ENCODE peak calls at places on chromosomes 6 and 20, in ten cellular contexts. J is stomach, N is IMR-90, D is AG04450, P is HCT116, B is esophagus squamous epithelium, T is left ventricle myocardium inferior, K is GM06990, X is Caco-2, M is cardiac muscle cell. E is an unnamed sample.

GRCh38 chr20:60222497-60222896 is 264.3 kb downstream of the CDH26 start:
- DNase-seq in J (no peak), N (no peak), D (no peak), P (no peak), B (no peak), T (no peak), K (no peak), X (no peak), M (no peak), E (no peak)

GRCh38 chr20:49712918-49713778 is 530 bp downstream of the B4GALT5 start:
- DNase-seq in J (peak), N (peak), D (no peak), P (no peak), B (no peak), T (peak), K (peak), X (peak), M (no peak), E (no peak)

GRCh38 chr20:57391439-57392129 is 388 bp downstream of the RBM38 start:
- DNase-seq in J (peak), N (no peak), D (no peak), P (no peak), B (no peak), T (no peak), K (no peak), X (peak), M (peak), E (no peak)

GRCh38 chr20:23524146-23524545 is 33.2 kb downstream of the CST8 start:
- DNase-seq in J (no peak), N (no peak), D (no peak), P (no peak), B (no peak), T (no peak), K (no peak), X (no peak), M (no peak), E (no peak)

GRCh38 chr20:43849496-43850197 is 65.0 kb upstream of the TOX2 start:
- DNase-seq in J (no peak), N (peak), D (peak), P (no peak), B (no peak), T (no peak), K (no peak), X (no peak), M (peak), E (peak)

GRCh38 chr6:5764401-5764955 is 242.2 kb downstream of the NRN1 start:
- DNase-seq in J (no peak), N (peak), D (peak), P (no peak), B (no peak), T (peak), K (no peak), X (no peak), M (peak), E (peak)

GRCh38 chr6:70314240-70314639 is 11.4 kb upstream of the COL9A1 start:
- DNase-seq in J (no peak), N (no peak), D (no peak), P (no peak), B (no peak), T (no peak), K (no peak), X (no peak), M (peak), E (peak)

GRCh38 chr6:68040312-68040778 is 594.7 kb upstream of the ADGRB3 start:
- DNase-seq in J (no peak), N (no peak), D (no peak), P (no peak), B (no peak), T (no peak), K (no peak), X (no peak), M (peak), E (no peak)

GRCh38 chr6:106102967-106103727 is 17.0 kb downstream of the PRDM1 start:
- DNase-seq in J (no peak), N (no peak), D (no peak), P (no peak), B (no peak), T (no peak), K (no peak), X (no peak), M (no peak), E (no peak)

GRCh38 chr6:22569281-22570184 is at the start of gene HDGFL1:
- DNase-seq in J (no peak), N (no peak), D (no peak), P (no peak), B (no peak), T (no peak), K (no peak), X (no peak), M (no peak), E (no peak)

GRCh38 chr20:12827796-12828406 is 180.9 kb upstream of the SPTLC3 start:
- DNase-seq in J (no peak), N (no peak), D (no peak), P (no peak), B (no peak), T (no peak), K (no peak), X (no peak), M (no peak), E (no peak)

GRCh38 chr6:94645191-94645590 is 932.1 kb upstream of the MANEA start:
- DNase-seq in J (no peak), N (no peak), D (no peak), P (no peak), B (no peak), T (no peak), K (no peak), X (no peak), M (no peak), E (no peak)

GRCh38 chr6:158016571-158017383 is 35.1 kb downstream of the SYNJ2 start:
- DNase-seq in J (no peak), N (no peak), D (no peak), P (no peak), B (no peak), T (peak), K (no peak), X (no peak), M (no peak), E (no peak)

GRCh38 chr6:108690326-108691000 is 129.7 kb downstream of the FOXO3 start:
- DNase-seq in J (no peak), N (peak), D (no peak), P (no peak), B (no peak), T (no peak), K (no peak), X (no peak), M (peak), E (peak)

GRCh38 chr20:32762754-32763201 is 593 bp downstream of the DNMT3B start:
- DNase-seq in J (no peak), N (no peak), D (no peak), P (no peak), B (no peak), T (no peak), K (no peak), X (no peak), M (no peak), E (no peak)

GRCh38 chr6:169453221-169453620 is 199.6 kb upstream of the THBS2 start:
- DNase-seq in J (no peak), N (no peak), D (no peak), P (no peak), B (no peak), T (no peak), K (no peak), X (no peak), M (no peak), E (peak)

GRCh38 chr6:169451065-169451840 is 197.6 kb upstream of the THBS2 start:
- DNase-seq in J (no peak), N (no peak), D (no peak), P (no peak), B (no peak), T (no peak), K (no peak), X (no peak), M (peak), E (peak)

GRCh38 chr6:169452869-169453186 is 199.2 kb upstream of the THBS2 start:
- DNase-seq in J (no peak), N (peak), D (no peak), P (no peak), B (no peak), T (no peak), K (no peak), X (no peak), M (no peak), E (peak)

GRCh38 chr6:169454204-169454871 is 200.7 kb upstream of the THBS2 start:
- DNase-seq in J (no peak), N (peak), D (peak), P (no peak), B (no peak), T (no peak), K (no peak), X (peak), M (peak), E (peak)

GRCh38 chr6:169452117-169452868 is 198.6 kb upstream of the THBS2 start:
- DNase-seq in J (peak), N (peak), D (peak), P (peak), B (no peak), T (peak), K (no peak), X (no peak), M (peak), E (peak)
- H3K4me3 ChIP-seq in J (peak), N (peak), D (peak), P (peak), B (peak), T (peak), K (no peak), X (no peak), M (no peak), E (peak)

GRCh38 chr6:129978148-129978916 is 40.0 kb upstream of the L3MBTL3 start:
- DNase-seq in J (no peak), N (no peak), D (no peak), P (no peak), B (no peak), T (no peak), K (no peak), X (no peak), M (no peak), E (no peak)

GRCh38 chr6:129980821-129981220 is 37.6 kb upstream of the L3MBTL3 start:
- DNase-seq in J (no peak), N (no peak), D (no peak), P (no peak), B (no peak), T (no peak), K (no peak), X (no peak), M (no peak), E (peak)

DNA sequence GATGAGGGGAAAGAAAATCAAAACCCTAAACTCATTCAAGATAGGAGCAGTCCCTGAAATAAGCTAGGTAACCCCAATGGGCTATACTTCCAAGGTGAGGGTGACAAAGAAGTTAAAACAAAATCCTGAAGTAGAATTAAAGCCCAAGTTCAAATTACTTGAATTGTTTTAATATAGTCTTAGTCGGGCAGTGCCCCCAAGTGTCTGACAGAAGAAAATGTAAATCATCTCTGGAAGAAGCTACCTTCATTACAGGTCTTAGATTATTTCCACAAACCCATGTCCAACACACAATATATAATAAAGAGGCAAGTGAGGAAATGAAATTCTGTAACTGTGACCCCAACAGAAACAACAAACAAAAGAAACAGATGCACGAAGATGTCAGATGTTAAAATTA is 36.8 kb upstream of the L3MBTL3 start:
- DNase-seq in J (no peak), N (peak), D (no peak), P (peak), B (no peak), T (no peak), K (no peak), X (no peak), M (peak), E (peak)
- TF ChIP-seq CTCF in J (no peak), N (peak), D (peak), P (peak), B (no peak), T (no peak), K (peak), X (peak), M (peak), E (peak)

DNA sequence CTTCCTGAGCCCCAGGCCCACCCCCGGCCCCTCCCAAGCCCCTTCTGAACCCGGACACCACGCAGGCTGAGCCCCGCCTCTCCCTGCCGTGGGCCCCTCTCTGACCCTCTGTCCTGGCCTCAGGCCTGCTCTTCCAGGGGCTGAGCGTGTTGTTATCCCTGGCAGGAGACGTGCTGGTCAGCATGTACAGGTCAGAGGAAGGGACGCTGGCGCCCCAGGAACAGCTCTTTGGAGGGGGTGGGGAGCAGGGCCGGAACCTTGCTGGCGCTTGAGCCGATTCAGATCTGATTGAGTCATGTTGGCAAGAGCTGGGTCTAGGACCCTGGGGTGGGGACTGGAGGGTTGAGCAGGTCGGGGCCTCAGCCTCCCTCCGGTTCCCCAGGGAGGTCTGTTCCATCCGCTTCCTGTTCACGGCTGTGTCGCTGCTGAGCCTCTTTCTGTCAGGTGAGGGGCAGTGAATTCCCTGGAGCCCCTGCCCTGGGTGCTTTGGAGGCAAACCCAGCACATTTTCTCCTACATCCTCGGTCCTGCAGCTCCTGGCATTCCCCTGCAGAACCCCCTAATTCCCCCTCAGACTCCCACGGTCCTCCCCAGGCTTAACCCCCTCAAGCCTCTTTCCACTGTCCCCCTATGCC is 1.9 kb downstream of the SPAG4 start:
- DNase-seq in J (peak), N (peak), D (no peak), P (no peak), B (no peak), T (peak), K (peak), X (peak), M (peak), E (peak)
- H3K4me3 ChIP-seq in J (peak), N (peak), D (peak), P (peak), B (peak), T (peak), K (peak), X (peak), M (peak), E (peak)

GRCh38 chr6:96837138-96837971 is at the start of gene GPR63:
- DNase-seq in J (peak), N (peak), D (peak), P (peak), B (no peak), T (peak), K (peak), X (peak), M (peak), E (peak)
- TF ChIP-seq CTCF in J (no peak), N (no peak), D (no peak), P (no peak), B (no peak), T (no peak), K (no peak), X (no peak), M (no peak), E (no peak)

GRCh38 chr6:34242252-34243130 is 5.8 kb downstream of the HMGA1 start:
- DNase-seq in J (no peak), N (peak), D (no peak), P (no peak), B (no peak), T (no peak), K (no peak), X (no peak), M (no peak), E (peak)

GRCh38 chr6:34241351-34242215 is 4.9 kb downstream of the HMGA1 start:
- DNase-seq in J (no peak), N (no peak), D (no peak), P (no peak), B (no peak), T (no peak), K (no peak), X (no peak), M (no peak), E (no peak)

GRCh38 chr6:34240329-34241248 is 3.9 kb downstream of the HMGA1 start:
- DNase-seq in J (no peak), N (no peak), D (no peak), P (no peak), B (no peak), T (no peak), K (no peak), X (no peak), M (no peak), E (no peak)

GRCh38 chr6:34243901-34244884 is 4.6 kb downstream of the SMIM29 start:
- DNase-seq in J (peak), N (peak), D (peak), P (peak), B (no peak), T (no peak), K (no peak), X (peak), M (peak), E (peak)

DNA sequence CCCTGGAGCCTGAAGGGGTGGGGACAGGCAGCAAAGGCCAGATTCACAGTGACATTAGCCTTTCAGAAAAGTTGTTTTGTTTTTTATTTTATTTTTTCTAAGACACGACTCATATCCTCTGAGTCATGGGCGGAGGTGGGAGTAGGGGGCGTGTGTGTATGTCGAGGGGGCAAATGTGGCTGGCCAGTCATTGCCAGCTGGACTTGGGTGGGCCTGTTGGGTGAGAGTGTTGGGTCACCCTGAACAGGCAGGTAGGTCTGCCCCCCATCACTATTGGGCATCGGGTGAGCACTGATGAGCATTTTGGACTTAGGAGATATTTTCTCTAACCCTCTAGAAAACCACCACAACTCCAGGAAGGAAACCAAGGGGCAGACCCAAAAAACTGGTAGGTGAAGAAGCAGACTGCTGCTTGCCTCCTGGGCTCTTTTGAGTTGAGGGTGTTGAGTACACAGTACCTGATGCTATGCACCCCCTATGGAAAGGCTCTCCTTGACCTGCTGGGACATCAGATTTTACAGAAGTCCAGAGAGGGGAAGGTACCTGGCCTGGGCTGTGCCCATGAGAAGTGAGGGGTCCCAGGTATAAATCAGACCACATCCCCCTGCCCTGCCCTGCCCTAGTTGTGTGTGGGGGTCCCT is 5.6 kb downstream of the SMIM29 start:
- DNase-seq in J (no peak), N (peak), D (no peak), P (no peak), B (no peak), T (no peak), K (no peak), X (no peak), M (no peak), E (peak)
- H3K4me3 ChIP-seq in J (no peak), N (no peak), D (no peak), P (peak), B (no peak), T (no peak), K (no peak), X (no peak), M (no peak), E (no peak)

GRCh38 chr6:28134716-28135115 is 7.0 kb upstream of the ZKSCAN8 start:
- DNase-seq in J (no peak), N (no peak), D (no peak), P (no peak), B (no peak), T (no peak), K (no peak), X (no peak), M (no peak), E (no peak)
- TF ChIP-seq CTCF in J (no peak), N (no peak), D (no peak), P (no peak), B (no peak), T (no peak), K (no peak), X (no peak), M (no peak), E (no peak)

E was measured in fibroblast of mammary gland.